ENCODE peak calls at places on chromosome 12, in ten cellular contexts. R, H, P, A, Q, N, B, U, M and O are unnamed samples.

GRCh38 chr12:19030603-19031002 is 98.9 kb upstream of the PLEKHA5 start:
- DNase-seq in R (no peak), H (no peak), P (no peak), A (no peak), Q (no peak), N (no peak), B (no peak), U (no peak), M (no peak), O (no peak)

GRCh38 chr12:50234347-50234746 is 49.0 kb downstream of the LIMA1 start:
- DNase-seq in R (no peak), H (no peak), P (no peak), A (peak), Q (no peak), N (no peak), B (peak), U (no peak), M (no peak), O (no peak)

GRCh38 chr12:128077917-128078298 is 189.1 kb upstream of the TMEM132C start:
- DNase-seq in R (no peak), H (no peak), P (no peak), A (no peak), Q (no peak), N (no peak), B (no peak), U (no peak), M (no peak), O (no peak)

GRCh38 chr12:108211161-108211560 is 82.1 kb downstream of the WSCD2 start:
- DNase-seq in R (no peak), H (no peak), P (no peak), A (no peak), Q (no peak), N (no peak), B (no peak), U (no peak), M (no peak), O (no peak)

GRCh38 chr12:30692470-30692869 is 3.2 kb downstream of the IPO8 start:
- DNase-seq in R (no peak), H (no peak), P (no peak), A (no peak), Q (no peak), N (peak), B (peak), U (no peak), M (peak), O (no peak)

GRCh38 chr12:103808239-103808880 is 32.7 kb downstream of the NT5DC3 start:
- DNase-seq in R (no peak), H (no peak), P (no peak), A (no peak), Q (no peak), N (no peak), B (no peak), U (no peak), M (no peak), O (no peak)

GRCh38 chr12:105820407-105821140 is 318.2 kb downstream of the NUAK1 start:
- DNase-seq in R (no peak), H (no peak), P (no peak), A (peak), Q (peak), N (peak), B (peak), U (peak), M (peak), O (peak)

GRCh38 chr12:56716458-56716857 is 8.6 kb downstream of the NACA start:
- DNase-seq in R (no peak), H (no peak), P (no peak), A (no peak), Q (no peak), N (no peak), B (no peak), U (no peak), M (no peak), O (no peak)

GRCh38 chr12:114405199-114405448 is 820 bp downstream of the TBX5 start:
- DNase-seq in R (no peak), H (no peak), P (no peak), A (no peak), Q (no peak), N (no peak), B (no peak), U (no peak), M (no peak), O (no peak)

GRCh38 chr12:105888696-105889095 is 250.1 kb downstream of the NUAK1 start:
- DNase-seq in R (no peak), H (no peak), P (no peak), A (peak), Q (no peak), N (peak), B (peak), U (no peak), M (no peak), O (peak)

GRCh38 chr12:117857632-117858274 is 111.0 kb downstream of the KSR2 start:
- DNase-seq in R (no peak), H (no peak), P (peak), A (peak), Q (no peak), N (peak), B (peak), U (no peak), M (peak), O (no peak)

GRCh38 chr12:19431407-19432308 is 7.6 kb upstream of the AEBP2 start:
- DNase-seq in R (no peak), H (no peak), P (no peak), A (peak), Q (no peak), N (peak), B (peak), U (peak), M (peak), O (peak)

GRCh38 chr12:53499261-53500118 is at the start of gene MAP3K12:
- DNase-seq in R (peak), H (no peak), P (peak), A (peak), Q (peak), N (peak), B (peak), U (no peak), M (peak), O (no peak)

GRCh38 chr12:114185036-114185435 is 218.9 kb upstream of the RBM19 start:
- DNase-seq in R (no peak), H (no peak), P (no peak), A (no peak), Q (no peak), N (no peak), B (no peak), U (no peak), M (no peak), O (no peak)

GRCh38 chr12:57845478-57846284 is 848 bp downstream of the CTDSP2 start:
- DNase-seq in R (peak), H (peak), P (peak), A (no peak), Q (peak), N (peak), B (peak), U (no peak), M (no peak), O (no peak)

GRCh38 chr12:56299308-56299852 is 750 bp downstream of the CS start:
- DNase-seq in R (no peak), H (no peak), P (no peak), A (no peak), Q (no peak), N (peak), B (no peak), U (no peak), M (peak), O (no peak)

GRCh38 chr12:124466200-124467128 is 100.9 kb downstream of the NCOR2 start:
- DNase-seq in R (peak), H (no peak), P (no peak), A (peak), Q (no peak), N (peak), B (no peak), U (no peak), M (no peak), O (no peak)
- H3K4me3 ChIP-seq in R (no peak), H (no peak), P (no peak), A (no peak), Q (no peak), N (no peak), B (no peak), U (no peak), M (no peak), O (no peak)

DNA sequence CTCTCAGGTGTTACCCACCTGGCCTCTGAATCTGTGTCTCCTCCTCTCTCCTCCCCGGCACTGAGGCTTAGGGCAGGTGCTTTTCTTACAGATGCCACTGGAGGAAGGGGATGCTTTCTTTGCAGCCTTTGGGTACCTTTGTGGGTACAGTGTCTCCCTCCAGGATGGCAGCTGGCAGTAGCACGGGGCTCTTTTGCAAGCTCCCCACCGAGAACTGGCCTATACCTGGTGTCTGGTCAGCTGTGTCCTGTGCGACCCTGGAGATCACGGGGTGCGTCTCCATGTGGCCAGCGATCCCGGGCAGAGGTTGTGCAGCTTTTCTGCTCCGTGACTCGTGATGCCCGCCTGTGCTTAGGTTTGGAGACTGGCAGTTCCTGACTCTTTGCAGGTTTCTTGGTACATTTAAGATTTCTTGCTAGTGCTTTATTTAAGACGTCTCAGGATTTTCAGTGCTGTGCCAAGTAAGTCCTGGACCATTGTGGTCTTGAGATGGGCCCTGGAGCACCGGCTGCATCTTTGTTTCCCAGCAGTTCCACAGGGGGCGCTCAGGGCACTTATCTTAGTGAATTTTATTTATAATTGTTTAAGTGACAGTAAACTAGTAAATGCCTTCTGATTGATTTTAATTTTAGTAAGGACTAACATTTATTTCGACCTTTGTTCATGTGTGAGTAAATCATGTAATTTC is 68.9 kb downstream of the DDX51 start:
- DNase-seq in R (no peak), H (no peak), P (no peak), A (no peak), Q (no peak), N (no peak), B (no peak), U (no peak), M (no peak), O (no peak)
- TF ChIP-seq CTCF in R (no peak), H (no peak), P (peak), A (peak), Q (no peak), N (no peak), B (peak), U (no peak), M (peak), O (peak)

DNA sequence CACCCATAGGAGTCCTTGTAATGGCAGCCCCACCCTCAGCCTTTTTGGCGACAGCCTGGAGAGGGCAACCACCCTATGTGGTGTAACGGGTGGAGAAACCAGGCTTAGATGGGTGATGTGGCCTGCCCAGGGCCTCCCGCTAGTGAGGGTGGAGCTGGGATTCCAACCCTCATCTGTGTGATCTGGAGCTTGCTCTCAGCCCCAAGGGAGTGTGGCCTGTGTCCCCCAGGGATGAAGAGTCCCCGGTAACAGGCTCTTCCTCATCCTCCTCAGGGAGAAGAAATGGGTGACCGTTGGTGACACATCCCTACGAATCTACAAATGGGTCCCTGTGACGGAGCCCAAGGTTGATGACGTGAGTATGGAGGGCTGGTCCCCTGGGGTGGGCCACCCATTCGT is 8.7 kb downstream of the BCL7A start:
- DNase-seq in R (no peak), H (no peak), P (no peak), A (no peak), Q (no peak), N (no peak), B (no peak), U (no peak), M (no peak), O (no peak)
- H3K4me3 ChIP-seq in R (no peak), H (no peak), P (no peak), A (no peak), Q (no peak), N (no peak), B (no peak), U (no peak), M (no peak), O (no peak)

DNA sequence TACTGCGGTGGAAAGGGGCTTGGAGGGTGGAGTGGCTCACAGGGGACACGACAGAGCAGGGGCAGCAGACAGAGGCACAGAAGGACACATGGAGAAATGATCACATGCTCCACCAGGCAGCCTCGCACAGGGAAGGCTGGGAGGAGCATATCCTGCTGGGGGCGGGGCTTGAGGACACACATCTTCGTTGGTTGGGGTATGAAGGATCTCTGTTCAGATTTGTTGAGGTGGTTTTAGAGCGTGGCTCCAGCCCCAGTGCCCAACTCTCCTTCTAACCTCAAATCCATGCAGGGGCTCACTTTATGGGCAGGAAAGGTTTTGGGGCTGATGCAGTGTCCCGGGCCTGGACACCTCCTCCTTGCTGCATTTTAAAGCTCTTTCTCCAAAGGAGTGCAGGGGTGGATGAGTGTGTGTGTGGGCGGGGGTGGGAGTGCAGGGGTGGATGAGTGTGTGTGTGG is 741 bp upstream of the P3H3 start:
- DNase-seq in R (peak), H (peak), P (peak), A (peak), Q (peak), N (peak), B (peak), U (no peak), M (peak), O (no peak)
- TF ChIP-seq CTCF in R (no peak), H (no peak), P (no peak), A (no peak), Q (no peak), N (no peak), B (no peak), U (no peak), M (no peak), O (no peak)

DNA sequence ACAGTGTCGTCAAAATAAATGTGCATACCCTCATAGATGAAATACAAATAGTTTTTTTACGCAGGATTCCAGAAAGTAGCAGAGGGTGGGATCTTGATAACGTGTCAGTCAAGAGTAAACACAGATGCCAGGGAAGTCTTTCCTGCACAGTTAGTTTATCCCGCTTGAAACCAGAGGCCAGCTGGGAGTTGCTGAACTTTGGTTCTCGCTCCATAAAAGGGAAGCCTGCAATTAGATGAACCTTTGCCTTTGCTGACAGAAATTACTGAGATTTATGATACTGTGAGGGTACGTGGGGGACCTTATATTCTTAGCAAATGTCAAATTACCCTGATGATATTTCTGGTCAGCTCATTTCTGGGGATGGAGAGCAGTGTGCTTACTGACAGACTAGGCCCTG is 18.9 kb downstream of the FAR2 start:
- DNase-seq in R (no peak), H (no peak), P (no peak), A (no peak), Q (no peak), N (no peak), B (no peak), U (no peak), M (no peak), O (no peak)
- H3K4me3 ChIP-seq in R (no peak), H (no peak), P (no peak), A (no peak), Q (no peak), N (no peak), B (no peak), U (no peak), M (no peak), O (no peak)

GRCh38 chr12:83256581-83256980 is 569.9 kb downstream of the TMTC2 start:
- DNase-seq in R (no peak), H (no peak), P (no peak), A (no peak), Q (no peak), N (no peak), B (no peak), U (no peak), M (no peak), O (no peak)

GRCh38 chr12:83265798-83266197 is 579.1 kb downstream of the TMTC2 start:
- DNase-seq in R (no peak), H (no peak), P (no peak), A (no peak), Q (no peak), N (no peak), B (no peak), U (no peak), M (no peak), O (no peak)

DNA sequence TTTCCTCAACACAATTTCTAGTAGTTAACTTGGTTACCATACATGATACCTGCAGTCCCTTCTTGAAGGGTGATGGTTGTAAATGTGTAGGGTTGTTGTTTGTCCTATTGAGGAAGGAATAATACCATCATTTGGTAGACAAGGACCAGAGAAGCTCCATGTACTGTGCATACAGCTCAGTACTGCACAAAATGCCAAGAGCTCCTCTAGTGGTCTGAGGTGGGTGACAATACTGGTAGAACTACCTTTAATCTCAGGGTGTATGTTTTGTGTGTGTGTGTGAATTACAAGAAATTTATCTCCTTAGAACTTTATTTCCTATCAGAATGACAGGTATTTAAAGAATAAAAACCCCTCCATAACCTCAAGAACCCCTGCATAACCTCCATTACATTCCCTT is 575.3 kb downstream of the TMTC2 start:
- DNase-seq in R (no peak), H (no peak), P (no peak), A (no peak), Q (no peak), N (no peak), B (no peak), U (no peak), M (no peak), O (no peak)
- TF ChIP-seq CTCF in R (no peak), H (no peak), P (no peak), A (peak), Q (no peak), N (no peak), B (no peak), U (no peak), M (no peak), O (no peak)

GRCh38 chr12:51860986-51861385 is 12.5 kb upstream of the FIGNL2 start:
- DNase-seq in R (no peak), H (no peak), P (no peak), A (no peak), Q (no peak), N (no peak), B (no peak), U (no peak), M (no peak), O (no peak)

GRCh38 chr12:51850933-51851244 is 2.4 kb upstream of the FIGNL2 start:
- DNase-seq in R (no peak), H (no peak), P (no peak), A (no peak), Q (no peak), N (no peak), B (no peak), U (no peak), M (no peak), O (no peak)

GRCh38 chr12:51851408-51852097 is 3.0 kb upstream of the FIGNL2 start:
- DNase-seq in R (no peak), H (no peak), P (no peak), A (no peak), Q (no peak), N (no peak), B (no peak), U (no peak), M (no peak), O (no peak)

GRCh38 chr12:51852404-51853137 is 4.1 kb upstream of the FIGNL2 start:
- DNase-seq in R (no peak), H (no peak), P (no peak), A (no peak), Q (no peak), N (no peak), B (peak), U (no peak), M (peak), O (no peak)

GRCh38 chr12:51855586-51856428 is 7.3 kb upstream of the FIGNL2 start:
- DNase-seq in R (no peak), H (no peak), P (peak), A (no peak), Q (peak), N (peak), B (peak), U (no peak), M (no peak), O (no peak)
- H3K4me3 ChIP-seq in R (no peak), H (peak), P (no peak), A (peak), Q (peak), N (peak), B (peak), U (peak), M (peak), O (peak)

GRCh38 chr12:58922849-58923248 is 2.5 kb upstream of the LRIG3 start:
- DNase-seq in R (no peak), H (no peak), P (no peak), A (peak), Q (no peak), N (peak), B (peak), U (peak), M (peak), O (no peak)
- TF ChIP-seq CTCF in R (no peak), H (no peak), P (no peak), A (no peak), Q (no peak), N (no peak), B (no peak), U (no peak), M (no peak), O (no peak)

GRCh38 chr12:62605972-62606371 is 139.3 kb downstream of the MON2 start:
- DNase-seq in R (no peak), H (no peak), P (no peak), A (no peak), Q (no peak), N (no peak), B (no peak), U (no peak), M (no peak), O (no peak)
- H3K4me3 ChIP-seq in R (no peak), H (no peak), P (peak), A (no peak), Q (no peak), N (no peak), B (peak), U (peak), M (peak), O (peak)

DNA sequence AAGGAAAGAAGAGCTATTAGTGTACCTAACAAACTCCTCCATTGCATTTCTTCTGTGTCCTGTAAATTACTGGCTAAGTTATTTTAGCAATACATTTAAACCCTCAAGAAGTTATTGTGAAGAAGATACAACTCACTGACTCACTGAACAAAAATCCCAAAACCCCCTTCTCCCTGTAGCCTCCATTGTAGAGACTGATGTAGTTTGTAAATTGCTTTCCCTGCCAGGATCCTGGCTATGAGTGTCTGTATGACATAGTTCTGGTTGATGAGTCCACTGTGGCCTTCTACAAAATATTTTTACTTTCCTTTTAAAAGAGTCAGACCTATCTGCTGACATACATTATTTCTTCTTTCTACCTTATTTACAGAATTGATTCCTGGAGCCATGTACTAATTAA is 155.6 kb downstream of the SLC6A15 start:
- DNase-seq in R (no peak), H (no peak), P (no peak), A (peak), Q (no peak), N (peak), B (peak), U (peak), M (peak), O (peak)
- TF ChIP-seq CTCF in R (no peak), H (no peak), P (no peak), A (no peak), Q (no peak), N (no peak), B (no peak), U (no peak), M (no peak), O (no peak)